ENCODE peak calls at places on chromosomes 11 and 22, in seven cellular contexts. One of them, this sample, is unnamed.

GRCh38 chr11:119885861-119886567 is 157.0 kb upstream of the NECTIN1 start:
- DNase-seq in sigmoid colon: no peak
- DNase-seq in NCI-H460: no peak
- DNase-seq in DMS153: no peak
- DNase-seq in T47D: no peak
- DNase-seq in NCI-H510A: peak
- DNase-seq in activated gamma-delta T cell treated with Interleukin-2 at 50 U/mL for 16 hours: no peak
- DNase-seq in this sample: no peak

GRCh38 chr11:7442588-7443215 is 42.6 kb upstream of the OLFML1 start:
- DNase-seq in sigmoid colon: peak
- DNase-seq in NCI-H460: peak
- DNase-seq in DMS153: peak
- DNase-seq in T47D: peak
- DNase-seq in NCI-H510A: no peak
- DNase-seq in activated gamma-delta T cell treated with Interleukin-2 at 50 U/mL for 16 hours: peak
- DNase-seq in this sample: peak

GRCh38 chr22:49426618-49427266 is 400.9 kb downstream of the BRD1 start:
- DNase-seq in sigmoid colon: no peak
- DNase-seq in NCI-H460: no peak
- DNase-seq in DMS153: no peak
- DNase-seq in T47D: no peak
- DNase-seq in NCI-H510A: no peak
- DNase-seq in activated gamma-delta T cell treated with Interleukin-2 at 50 U/mL for 16 hours: no peak
- DNase-seq in this sample: no peak

GRCh38 chr11:27875480-27876208 is 175.4 kb upstream of the BDNF start:
- DNase-seq in sigmoid colon: no peak
- DNase-seq in NCI-H460: no peak
- DNase-seq in DMS153: no peak
- DNase-seq in T47D: no peak
- DNase-seq in NCI-H510A: no peak
- DNase-seq in activated gamma-delta T cell treated with Interleukin-2 at 50 U/mL for 16 hours: no peak
- DNase-seq in this sample: no peak

GRCh38 chr11:128465946-128466688 is 121.2 kb downstream of the ETS1 start:
- DNase-seq in sigmoid colon: no peak
- DNase-seq in NCI-H460: no peak
- DNase-seq in DMS153: no peak
- DNase-seq in T47D: no peak
- DNase-seq in NCI-H510A: no peak
- DNase-seq in activated gamma-delta T cell treated with Interleukin-2 at 50 U/mL for 16 hours: no peak
- DNase-seq in this sample: no peak

GRCh38 chr22:43257549-43257948 is 70.6 kb upstream of the TTLL12 start:
- DNase-seq in sigmoid colon: no peak
- DNase-seq in NCI-H460: no peak
- DNase-seq in DMS153: no peak
- DNase-seq in T47D: no peak
- DNase-seq in NCI-H510A: no peak
- DNase-seq in activated gamma-delta T cell treated with Interleukin-2 at 50 U/mL for 16 hours: no peak
- DNase-seq in this sample: no peak

GRCh38 chr11:128530119-128531091 is 57.0 kb downstream of the ETS1 start:
- DNase-seq in sigmoid colon: peak
- DNase-seq in NCI-H460: no peak
- DNase-seq in DMS153: no peak
- DNase-seq in T47D: no peak
- DNase-seq in NCI-H510A: no peak
- DNase-seq in activated gamma-delta T cell treated with Interleukin-2 at 50 U/mL for 16 hours: no peak
- DNase-seq in this sample: no peak

GRCh38 chr11:1012740-1013627 is 23.5 kb downstream of the MUC6 start:
- DNase-seq in sigmoid colon: no peak
- DNase-seq in NCI-H460: no peak
- DNase-seq in DMS153: no peak
- DNase-seq in T47D: no peak
- DNase-seq in NCI-H510A: peak
- DNase-seq in activated gamma-delta T cell treated with Interleukin-2 at 50 U/mL for 16 hours: no peak
- DNase-seq in this sample: no peak

GRCh38 chr11:65558785-65559509 is 788 bp upstream of the LTBP3 start:
- DNase-seq in sigmoid colon: peak
- DNase-seq in NCI-H460: no peak
- DNase-seq in DMS153: no peak
- DNase-seq in T47D: no peak
- DNase-seq in NCI-H510A: no peak
- DNase-seq in activated gamma-delta T cell treated with Interleukin-2 at 50 U/mL for 16 hours: no peak
- DNase-seq in this sample: no peak

GRCh38 chr11:59865031-59865430 is 1.3 kb downstream of the TCN1 start:
- DNase-seq in sigmoid colon: no peak
- DNase-seq in NCI-H460: no peak
- DNase-seq in DMS153: no peak
- DNase-seq in T47D: no peak
- DNase-seq in NCI-H510A: no peak
- DNase-seq in activated gamma-delta T cell treated with Interleukin-2 at 50 U/mL for 16 hours: no peak
- DNase-seq in this sample: no peak

GRCh38 chr22:31616315-31616980 is 45.6 kb downstream of the PISD start:
- DNase-seq in sigmoid colon: no peak
- DNase-seq in NCI-H460: no peak
- DNase-seq in DMS153: no peak
- DNase-seq in T47D: no peak
- DNase-seq in NCI-H510A: no peak
- DNase-seq in activated gamma-delta T cell treated with Interleukin-2 at 50 U/mL for 16 hours: no peak
- DNase-seq in this sample: no peak

GRCh38 chr11:2273771-2274170 is 3.4 kb upstream of the ASCL2 start:
- DNase-seq in sigmoid colon: peak
- DNase-seq in NCI-H460: no peak
- DNase-seq in DMS153: no peak
- DNase-seq in T47D: no peak
- DNase-seq in NCI-H510A: no peak
- DNase-seq in activated gamma-delta T cell treated with Interleukin-2 at 50 U/mL for 16 hours: no peak
- DNase-seq in this sample: no peak

GRCh38 chr11:108466405-108466804 is 924 bp downstream of the C11orf65 start:
- DNase-seq in sigmoid colon: no peak
- DNase-seq in NCI-H460: no peak
- DNase-seq in DMS153: no peak
- DNase-seq in T47D: no peak
- DNase-seq in NCI-H510A: no peak
- DNase-seq in activated gamma-delta T cell treated with Interleukin-2 at 50 U/mL for 16 hours: no peak
- DNase-seq in this sample: no peak

GRCh38 chr11:46216040-46216764 is 61.3 kb upstream of the CREB3L1 start:
- DNase-seq in sigmoid colon: no peak
- DNase-seq in NCI-H460: no peak
- DNase-seq in DMS153: peak
- DNase-seq in T47D: no peak
- DNase-seq in NCI-H510A: no peak
- DNase-seq in activated gamma-delta T cell treated with Interleukin-2 at 50 U/mL for 16 hours: no peak
- DNase-seq in this sample: no peak

GRCh38 chr11:112172362-112172994 is 2.8 kb upstream of the BCO2 start:
- DNase-seq in sigmoid colon: no peak
- DNase-seq in NCI-H460: no peak
- DNase-seq in DMS153: no peak
- DNase-seq in T47D: no peak
- DNase-seq in NCI-H510A: no peak
- DNase-seq in activated gamma-delta T cell treated with Interleukin-2 at 50 U/mL for 16 hours: no peak
- DNase-seq in this sample: no peak

GRCh38 chr11:123719452-123719851 is 22.0 kb downstream of the ZNF202 start:
- DNase-seq in sigmoid colon: no peak
- DNase-seq in NCI-H460: peak
- DNase-seq in DMS153: no peak
- DNase-seq in T47D: no peak
- DNase-seq in NCI-H510A: no peak
- DNase-seq in activated gamma-delta T cell treated with Interleukin-2 at 50 U/mL for 16 hours: no peak
- DNase-seq in this sample: no peak

GRCh38 chr22:18970180-18970947 is 34.3 kb upstream of the PRODH start:
- DNase-seq in sigmoid colon: no peak
- DNase-seq in NCI-H460: no peak
- DNase-seq in DMS153: no peak
- DNase-seq in T47D: no peak
- DNase-seq in NCI-H510A: no peak
- DNase-seq in activated gamma-delta T cell treated with Interleukin-2 at 50 U/mL for 16 hours: no peak
- DNase-seq in this sample: no peak

GRCh38 chr22:44088976-44089570 is 65.0 kb downstream of the PARVB start:
- DNase-seq in sigmoid colon: peak
- DNase-seq in NCI-H460: no peak
- DNase-seq in DMS153: no peak
- DNase-seq in T47D: no peak
- DNase-seq in NCI-H510A: no peak
- DNase-seq in activated gamma-delta T cell treated with Interleukin-2 at 50 U/mL for 16 hours: no peak
- DNase-seq in this sample: no peak

GRCh38 chr11:27468209-27468608 is 4.4 kb downstream of the LGR4 start:
- DNase-seq in sigmoid colon: no peak
- DNase-seq in NCI-H460: no peak
- DNase-seq in DMS153: no peak
- DNase-seq in T47D: no peak
- DNase-seq in NCI-H510A: no peak
- DNase-seq in activated gamma-delta T cell treated with Interleukin-2 at 50 U/mL for 16 hours: no peak
- DNase-seq in this sample: no peak

GRCh38 chr22:43835166-43835565 is 23.1 kb upstream of the EFCAB6 start:
- DNase-seq in sigmoid colon: no peak
- DNase-seq in NCI-H460: no peak
- DNase-seq in DMS153: no peak
- DNase-seq in T47D: no peak
- DNase-seq in NCI-H510A: no peak
- DNase-seq in activated gamma-delta T cell treated with Interleukin-2 at 50 U/mL for 16 hours: no peak
- DNase-seq in this sample: no peak

GRCh38 chr11:83972536-83972935 is 686.4 kb upstream of the CCDC90B start:
- DNase-seq in sigmoid colon: no peak
- DNase-seq in NCI-H460: no peak
- DNase-seq in DMS153: no peak
- DNase-seq in T47D: no peak
- DNase-seq in NCI-H510A: no peak
- DNase-seq in activated gamma-delta T cell treated with Interleukin-2 at 50 U/mL for 16 hours: no peak
- DNase-seq in this sample: no peak

GRCh38 chr11:12331239-12331874 is 46.0 kb upstream of the PARVA start:
- DNase-seq in sigmoid colon: peak
- DNase-seq in NCI-H460: peak
- DNase-seq in DMS153: peak
- DNase-seq in T47D: peak
- DNase-seq in NCI-H510A: peak
- DNase-seq in activated gamma-delta T cell treated with Interleukin-2 at 50 U/mL for 16 hours: peak
- DNase-seq in this sample: peak

GRCh38 chr22:44109417-44109816 is 71.3 kb upstream of the PARVG start:
- DNase-seq in sigmoid colon: peak
- DNase-seq in NCI-H460: no peak
- DNase-seq in DMS153: no peak
- DNase-seq in T47D: no peak
- DNase-seq in NCI-H510A: no peak
- DNase-seq in activated gamma-delta T cell treated with Interleukin-2 at 50 U/mL for 16 hours: no peak
- DNase-seq in this sample: no peak

GRCh38 chr11:5476184-5476819 is 12.2 kb upstream of the OR52D1 start:
- DNase-seq in sigmoid colon: no peak
- DNase-seq in NCI-H460: peak
- DNase-seq in DMS153: no peak
- DNase-seq in T47D: peak
- DNase-seq in NCI-H510A: no peak
- DNase-seq in activated gamma-delta T cell treated with Interleukin-2 at 50 U/mL for 16 hours: peak
- DNase-seq in this sample: peak

GRCh38 chr11:64251986-64252837 is 882 bp downstream of the PLCB3 start:
- DNase-seq in sigmoid colon: peak
- DNase-seq in NCI-H460: no peak
- DNase-seq in DMS153: no peak
- DNase-seq in T47D: peak
- DNase-seq in NCI-H510A: no peak
- DNase-seq in activated gamma-delta T cell treated with Interleukin-2 at 50 U/mL for 16 hours: no peak
- DNase-seq in this sample: peak

GRCh38 chr11:60891103-60891741 is 15.2 kb downstream of the PRPF19 start:
- DNase-seq in sigmoid colon: no peak
- DNase-seq in NCI-H460: no peak
- DNase-seq in DMS153: no peak
- DNase-seq in T47D: no peak
- DNase-seq in NCI-H510A: no peak
- DNase-seq in activated gamma-delta T cell treated with Interleukin-2 at 50 U/mL for 16 hours: no peak
- DNase-seq in this sample: no peak

GRCh38 chr11:115695677-115696451 is 191.6 kb upstream of the CADM1 start:
- DNase-seq in sigmoid colon: peak
- DNase-seq in NCI-H460: no peak
- DNase-seq in DMS153: no peak
- DNase-seq in T47D: no peak
- DNase-seq in NCI-H510A: no peak
- DNase-seq in activated gamma-delta T cell treated with Interleukin-2 at 50 U/mL for 16 hours: no peak
- DNase-seq in this sample: no peak

GRCh38 chr22:34379825-34380224 is 459.5 kb upstream of the LARGE1 start:
- DNase-seq in sigmoid colon: no peak
- DNase-seq in NCI-H460: no peak
- DNase-seq in DMS153: no peak
- DNase-seq in T47D: no peak
- DNase-seq in NCI-H510A: no peak
- DNase-seq in activated gamma-delta T cell treated with Interleukin-2 at 50 U/mL for 16 hours: no peak
- DNase-seq in this sample: no peak

GRCh38 chr11:7690648-7691047 is 15.6 kb downstream of the OVCH2 start:
- DNase-seq in sigmoid colon: no peak
- DNase-seq in NCI-H460: no peak
- DNase-seq in DMS153: no peak
- DNase-seq in T47D: no peak
- DNase-seq in NCI-H510A: no peak
- DNase-seq in activated gamma-delta T cell treated with Interleukin-2 at 50 U/mL for 16 hours: no peak
- DNase-seq in this sample: no peak

GRCh38 chr11:288328-289144 is at the start of gene PGGHG:
- DNase-seq in sigmoid colon: peak
- DNase-seq in NCI-H460: no peak
- DNase-seq in DMS153: no peak
- DNase-seq in T47D: peak
- DNase-seq in NCI-H510A: peak
- DNase-seq in activated gamma-delta T cell treated with Interleukin-2 at 50 U/mL for 16 hours: peak
- DNase-seq in this sample: no peak

GRCh38 chr11:123454060-123454651 is 24.1 kb downstream of the GRAMD1B start:
- DNase-seq in sigmoid colon: no peak
- DNase-seq in NCI-H460: peak
- DNase-seq in DMS153: peak
- DNase-seq in T47D: no peak
- DNase-seq in NCI-H510A: no peak
- DNase-seq in activated gamma-delta T cell treated with Interleukin-2 at 50 U/mL for 16 hours: peak
- DNase-seq in this sample: no peak

GRCh38 chr11:62370743-62371440 is 33.6 kb downstream of the ASRGL1 start:
- DNase-seq in sigmoid colon: no peak
- DNase-seq in NCI-H460: no peak
- DNase-seq in DMS153: no peak
- DNase-seq in T47D: no peak
- DNase-seq in NCI-H510A: no peak
- DNase-seq in activated gamma-delta T cell treated with Interleukin-2 at 50 U/mL for 16 hours: peak
- DNase-seq in this sample: no peak

GRCh38 chr11:17613428-17613962 is 66.4 kb downstream of the OTOG start:
- DNase-seq in sigmoid colon: no peak
- DNase-seq in NCI-H460: no peak
- DNase-seq in DMS153: no peak
- DNase-seq in T47D: no peak
- DNase-seq in NCI-H510A: no peak
- DNase-seq in activated gamma-delta T cell treated with Interleukin-2 at 50 U/mL for 16 hours: no peak
- DNase-seq in this sample: no peak

GRCh38 chr11:66207816-66208215 is 60.6 kb upstream of the RAB1B start:
- DNase-seq in sigmoid colon: peak
- DNase-seq in NCI-H460: no peak
- DNase-seq in DMS153: no peak
- DNase-seq in T47D: no peak
- DNase-seq in NCI-H510A: no peak
- DNase-seq in activated gamma-delta T cell treated with Interleukin-2 at 50 U/mL for 16 hours: no peak
- DNase-seq in this sample: no peak